ENCODE peak calls at places on chromosomes 11 and 22, in ten cellular contexts. X is mammary epithelial cell, Y is keratinocyte, N is GM23338, T is fibroblast of lung, G is IMR-90, M is OCI-LY7, Z is H1, L is trophoblast cell, S is PC-3. D is an unnamed sample.

GRCh38 chr11:65445604-65446445 is 23.2 kb downstream of the NEAT1 start:
- DNase-seq in S (peak), T (peak), Z (no peak), G (peak), N (no peak), M (peak), Y (no peak), X (no peak), L (peak), D (peak)

GRCh38 chr11:50037282-50037681 is 4.6 kb downstream of the OR4C45 start:
- DNase-seq in X (no peak), M (no peak), Y (no peak), T (no peak), Z (no peak), G (no peak), L (no peak), N (no peak), S (no peak), D (no peak)

GRCh38 chr11:40722179-40722795 is 737.2 kb downstream of the LRRC4C start:
- DNase-seq in X (peak), Y (no peak), G (peak), S (peak), L (peak), T (peak), M (no peak), N (peak), Z (peak), D (peak)

GRCh38 chr22:19722175-19722914 is 994 bp upstream of the GP1BB start:
- DNase-seq in N (peak), Y (no peak), M (no peak), X (no peak), Z (peak), T (no peak), G (no peak), S (no peak), L (peak), D (no peak)

GRCh38 chr11:47904048-47904447 is 55.9 kb upstream of the NUP160 start:
- DNase-seq in S (no peak), Y (no peak), X (no peak), Z (no peak), T (no peak), G (peak), L (peak), N (no peak), M (no peak), D (peak)

GRCh38 chr11:2975594-2975993 is 16.5 kb downstream of the NAP1L4 start:
- DNase-seq in G (peak), X (no peak), M (peak), S (peak), Y (no peak), Z (no peak), L (peak), T (peak), N (peak), D (peak)

GRCh38 chr11:124890701-124891389 is 6.8 kb downstream of the ROBO4 start:
- DNase-seq in L (no peak), Z (no peak), T (no peak), X (no peak), M (no peak), N (no peak), G (no peak), S (no peak), Y (no peak), D (no peak)

GRCh38 chr22:19429950-19430889 is 1.3 kb downstream of the HIRA start:
- DNase-seq in X (peak), Y (no peak), N (peak), T (peak), S (peak), L (no peak), G (peak), M (peak), Z (no peak), D (peak)

GRCh38 chr22:48957311-48957986 is 870.2 kb downstream of the BRD1 start:
- DNase-seq in M (no peak), G (no peak), L (no peak), T (no peak), Z (no peak), S (no peak), Y (no peak), X (no peak), N (no peak), D (no peak)

GRCh38 chr11:2922635-2923034 is 6.6 kb downstream of the PHLDA2 start:
- DNase-seq in M (no peak), S (no peak), Y (no peak), X (no peak), L (no peak), Z (no peak), N (no peak), G (no peak), T (no peak), D (no peak)

GRCh38 chr11:64765291-64765803 is 5.6 kb upstream of the PYGM start:
- DNase-seq in T (no peak), Y (no peak), N (peak), S (no peak), M (no peak), X (no peak), Z (no peak), G (no peak), L (no peak), D (no peak)

GRCh38 chr11:134277176-134278001 is 1.2 kb downstream of the GLB1L3 start:
- DNase-seq in Y (no peak), L (no peak), G (no peak), T (no peak), M (no peak), X (no peak), Z (peak), S (no peak), N (peak), D (no peak)

GRCh38 chr11:65892661-65893317 is 2.3 kb downstream of the CCDC85B start:
- DNase-seq in M (no peak), G (no peak), N (no peak), Z (no peak), T (no peak), L (no peak), S (peak), X (no peak), Y (no peak), D (no peak)

GRCh38 chr22:28207281-28208030 is 288.4 kb upstream of the PITPNB start:
- DNase-seq in T (no peak), Z (no peak), M (no peak), G (peak), X (no peak), L (no peak), N (no peak), Y (no peak), S (peak), D (peak)

GRCh38 chr22:46087816-46088277 is 62.5 kb upstream of the PPARA start:
- DNase-seq in S (no peak), L (no peak), Y (no peak), Z (no peak), M (no peak), N (no peak), X (peak), T (peak), G (peak), D (peak)

GRCh38 chr11:46149342-46149741 is 28.1 kb upstream of the PHF21A start:
- DNase-seq in G (no peak), X (no peak), S (no peak), L (no peak), N (peak), Z (no peak), M (no peak), T (no peak), Y (no peak), D (no peak)

GRCh38 chr11:10856689-10857603 is 907 bp downstream of the ZBED5 start:
- DNase-seq in N (peak), L (peak), T (peak), M (peak), G (peak), Z (no peak), Y (no peak), X (peak), S (peak), D (peak)

GRCh38 chr11:86101941-86102407 is 33.1 kb upstream of the PICALM start:
- DNase-seq in S (peak), N (no peak), M (no peak), T (no peak), Z (no peak), L (no peak), X (peak), G (peak), Y (no peak), D (no peak)

GRCh38 chr11:2801711-2802388 is 83.7 kb downstream of the CDKN1C start:
- DNase-seq in M (no peak), S (no peak), X (no peak), G (no peak), L (no peak), Y (no peak), N (no peak), Z (peak), T (no peak), D (no peak)

GRCh38 chr11:57462597-57462996 is 2.3 kb downstream of the RTN4RL2 start:
- DNase-seq in X (no peak), T (no peak), G (no peak), N (no peak), Y (no peak), S (no peak), Z (no peak), M (no peak), L (no peak), D (no peak)

GRCh38 chr22:37137903-37138665 is 11.6 kb downstream of the IL2RB start:
- DNase-seq in Z (no peak), Y (no peak), S (no peak), M (no peak), T (no peak), G (no peak), N (no peak), X (no peak), L (no peak), D (no peak)

GRCh38 chr11:85945788-85946187 is 90.6 kb downstream of the CCDC83 start:
- DNase-seq in G (no peak), S (no peak), X (no peak), T (no peak), L (no peak), M (no peak), N (no peak), Y (no peak), Z (no peak), D (no peak)

GRCh38 chr11:131695889-131696429 is 325.5 kb downstream of the NTM start:
- DNase-seq in G (peak), T (no peak), N (no peak), L (no peak), Z (no peak), S (no peak), Y (no peak), M (no peak), X (no peak), D (no peak)

GRCh38 chr22:19848298-19849224 is 6.1 kb downstream of the GNB1L start:
- DNase-seq in S (peak), N (no peak), G (no peak), Z (no peak), X (peak), M (no peak), T (no peak), Y (no peak), L (peak), D (peak)

GRCh38 chr11:60477035-60477445 is 15.5 kb upstream of the MS4A12 start:
- DNase-seq in S (no peak), X (no peak), N (no peak), G (no peak), T (no peak), Y (no peak), M (peak), L (no peak), Z (no peak), D (no peak)

GRCh38 chr11:60485987-60486386 is 6.6 kb upstream of the MS4A12 start:
- DNase-seq in S (peak), Z (peak), X (no peak), G (no peak), M (peak), T (no peak), Y (no peak), N (peak), L (peak), D (peak)

DNA sequence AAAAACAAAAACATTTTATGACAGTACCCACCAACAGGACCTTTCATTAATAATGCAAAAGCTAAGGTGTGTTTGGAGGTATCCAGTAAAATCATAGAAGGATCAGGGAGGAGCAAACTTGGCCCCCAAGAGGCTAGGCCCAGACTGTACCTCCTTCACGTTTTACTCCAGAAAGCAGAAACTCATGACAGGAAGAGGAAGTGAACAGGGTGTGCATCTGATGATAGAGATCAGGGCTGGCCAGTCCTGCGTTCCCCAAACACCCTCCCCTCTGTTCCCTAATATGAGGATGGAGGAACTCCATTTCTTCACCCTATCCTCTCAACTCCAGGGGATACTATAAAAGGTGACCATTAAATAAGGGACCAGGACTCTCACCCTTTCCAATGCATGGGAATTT is 10.2 kb upstream of the MS4A12 start:
- DNase-seq in L (no peak), M (peak), Y (no peak), S (no peak), N (no peak), T (no peak), G (no peak), X (no peak), Z (no peak), D (no peak)
- H2AFZ ChIP-seq in L (no peak), M (peak), Y (no peak), S (no peak), N (no peak), T (no peak), G (no peak), X (no peak), Z (no peak), D (no peak)

DNA sequence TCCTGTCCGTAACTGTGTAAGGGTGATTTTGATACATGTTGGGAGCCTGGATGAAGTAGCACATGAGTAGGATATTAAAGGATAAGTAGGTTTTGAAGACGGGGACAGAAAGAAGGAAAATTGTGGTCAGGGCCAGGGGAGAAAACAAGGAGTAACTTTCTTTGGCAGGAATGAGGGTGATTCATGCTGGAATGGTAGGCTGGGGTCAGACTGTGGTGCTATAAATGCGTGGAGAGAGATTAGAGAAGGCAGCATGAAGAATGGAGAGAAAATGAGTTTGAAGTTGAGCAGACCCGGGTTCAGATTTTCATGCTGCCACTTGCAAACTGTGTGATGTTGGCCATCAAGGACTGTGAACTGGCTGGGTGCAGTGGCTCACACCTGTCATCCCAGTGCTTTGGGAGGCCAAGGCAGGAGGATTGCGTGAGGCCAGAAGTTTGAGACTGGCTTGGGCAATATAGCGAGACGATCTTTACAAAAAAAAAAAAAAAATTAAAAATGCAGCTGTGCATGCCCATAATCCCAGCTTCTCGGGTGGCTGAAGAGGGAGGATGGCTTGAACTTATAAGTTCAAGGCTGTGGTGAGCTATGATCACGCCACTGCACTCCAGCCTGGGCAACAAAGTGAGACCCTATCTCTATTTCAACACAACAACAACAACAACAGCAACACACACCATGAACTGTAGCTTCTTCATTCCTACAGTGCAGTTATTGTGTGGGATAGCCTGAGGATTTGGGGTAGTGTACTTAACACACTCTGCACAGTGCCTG is 22.3 kb downstream of the ZBTB16 start:
- DNase-seq in Z (no peak), L (no peak), Y (no peak), G (no peak), N (no peak), S (no peak), M (no peak), T (peak), X (no peak), D (peak)
- H3K27ac ChIP-seq in Z (no peak), L (no peak), Y (no peak), G (no peak), N (no peak), S (no peak), M (no peak), T (no peak), X (no peak), D (no peak)

DNA sequence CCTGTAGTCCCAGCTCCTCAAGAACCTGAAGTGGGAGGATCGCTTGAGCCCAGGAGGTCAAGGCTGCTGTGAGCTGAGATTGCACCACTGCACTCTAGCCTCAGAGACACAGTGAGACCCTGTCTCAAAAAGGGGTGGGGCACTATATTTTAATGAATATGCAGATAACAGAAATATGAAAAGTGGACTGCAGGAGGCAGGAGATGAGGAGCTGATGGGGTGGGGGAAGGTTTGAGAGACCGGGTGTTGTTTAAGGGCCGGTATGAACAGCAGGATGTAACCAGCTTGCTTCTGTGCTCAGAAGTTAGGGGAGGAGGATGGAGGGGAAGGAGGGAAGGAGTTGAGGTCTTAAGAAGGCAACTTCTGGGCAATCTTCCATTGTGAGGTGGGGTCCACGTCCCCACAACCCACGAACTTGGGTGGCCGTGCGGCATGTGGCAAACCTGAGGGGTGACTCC is 1.3 kb upstream of the B4GALNT4 start:
- DNase-seq in S (no peak), G (no peak), L (no peak), M (no peak), X (no peak), T (no peak), N (peak), Z (no peak), Y (no peak), D (no peak)
- H3K4me3 ChIP-seq in S (peak), G (no peak), L (no peak), M (no peak), X (no peak), T (no peak), N (peak), Z (no peak), Y (no peak), D (no peak)

GRCh38 chr22:42452916-42453315 is 20.7 kb upstream of the NFAM1 start:
- DNase-seq in Z (no peak), L (no peak), T (no peak), M (no peak), N (no peak), G (no peak), Y (no peak), X (no peak), S (no peak), D (no peak)

GRCh38 chr22:42446151-42446550 is 13.9 kb upstream of the NFAM1 start:
- DNase-seq in Z (no peak), S (no peak), G (no peak), M (no peak), L (no peak), T (no peak), Y (no peak), X (no peak), N (no peak), D (no peak)

GRCh38 chr22:42452456-42452855 is 20.3 kb upstream of the NFAM1 start:
- DNase-seq in L (no peak), Z (no peak), S (no peak), G (no peak), Y (no peak), T (no peak), M (no peak), N (no peak), X (no peak), D (no peak)

GRCh38 chr22:42451499-42452145 is 19.4 kb upstream of the NFAM1 start:
- DNase-seq in X (no peak), S (no peak), L (no peak), N (no peak), T (no peak), Z (no peak), Y (no peak), M (no peak), G (no peak), D (no peak)

DNA sequence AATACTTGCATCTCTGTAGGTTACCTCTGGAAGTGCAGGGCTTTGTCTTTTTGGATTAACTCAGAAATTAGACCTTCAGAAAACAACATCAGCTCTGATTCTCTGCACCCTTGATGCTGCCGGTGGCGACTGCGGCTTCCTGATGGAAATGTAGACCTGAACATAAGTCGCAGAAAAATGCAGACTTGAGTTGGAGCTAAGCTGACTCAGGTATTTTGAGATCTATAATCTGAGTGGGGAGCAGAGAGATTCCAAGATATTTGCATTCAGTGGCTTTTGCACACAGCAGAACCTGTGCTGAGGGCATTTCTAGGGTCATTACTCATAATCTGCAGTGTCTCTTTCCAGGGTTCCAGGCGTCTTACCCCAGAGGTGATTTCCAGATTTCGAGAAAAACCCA is 18.7 kb upstream of the NFAM1 start:
- DNase-seq in S (no peak), G (no peak), Y (no peak), L (no peak), N (no peak), X (no peak), Z (no peak), T (no peak), M (no peak), D (no peak)
- H2AFZ ChIP-seq in S (no peak), G (no peak), Y (no peak), L (no peak), N (no peak), X (no peak), Z (no peak), T (no peak), M (no peak), D (no peak)

GRCh38 chr11:36822829-36823228 is 224.8 kb upstream of the RAG2 start:
- DNase-seq in Y (no peak), G (no peak), S (no peak), T (no peak), M (no peak), L (no peak), N (no peak), Z (no peak), X (no peak), D (no peak)

GRCh38 chr11:36818410-36818809 is 220.4 kb upstream of the RAG2 start:
- DNase-seq in S (no peak), N (peak), Z (peak), G (no peak), T (no peak), X (no peak), L (no peak), M (no peak), Y (no peak), D (no peak)

GRCh38 chr11:36817336-36817965 is 219.4 kb upstream of the RAG2 start:
- DNase-seq in X (peak), S (peak), G (no peak), L (peak), T (peak), Y (no peak), Z (no peak), N (no peak), M (no peak), D (peak)
- H3K27ac ChIP-seq in X (no peak), S (no peak), G (no peak), L (no peak), T (no peak), Y (no peak), Z (no peak), N (no peak), M (no peak), D (no peak)

GRCh38 chr22:42528591-42529307 is 9.2 kb upstream of the RRP7A start:
- DNase-seq in S (no peak), G (no peak), X (no peak), T (no peak), Y (no peak), M (no peak), L (no peak), N (no peak), Z (no peak), D (no peak)

GRCh38 chr22:42536166-42536565 is 16.6 kb upstream of the RRP7A start:
- DNase-seq in G (no peak), L (no peak), S (no peak), N (no peak), Z (no peak), T (no peak), X (no peak), Y (no peak), M (peak), D (no peak)

GRCh38 chr22:42533638-42533977 is 14.0 kb upstream of the RRP7A start:
- DNase-seq in T (no peak), X (no peak), M (no peak), Y (no peak), N (peak), S (no peak), L (no peak), Z (no peak), G (no peak), D (no peak)
- H3K4me3 ChIP-seq in T (no peak), X (no peak), M (peak), Y (no peak), N (no peak), S (no peak), L (no peak), Z (no peak), G (no peak), D (no peak)

D was measured in mesenchymal stem cell.